ENCODE peak calls at places on chromosomes 4 and X, in five cellular contexts. E is sigmoid colon, O is AG04450, Y is SJSA1, Z is HAP-1. M is an unnamed sample.

GRCh38 chr4:159520074-159520473 is 417.2 kb downstream of the RAPGEF2 start:
- DNase-seq in E (no peak), O (no peak), Y (no peak), Z (no peak), M (no peak)

GRCh38 chr4:168325591-168325990 is 7.0 kb upstream of the DDX60 start:
- DNase-seq in E (no peak), O (no peak), Y (no peak), Z (no peak), M (no peak)

GRCh38 chrX:131735127-131735526 is 191.3 kb downstream of the OR13H1 start:
- DNase-seq in E (no peak), O (no peak), Y (no peak), Z (no peak), M (no peak)

GRCh38 chr4:128385683-128386304 is 98.2 kb upstream of the PGRMC2 start:
- DNase-seq in E (no peak), O (no peak), Y (peak; percentile 68), Z (no peak), M (peak; percentile 26)

GRCh38 chr4:83605744-83606172 is 69.8 kb downstream of the GPAT3 start:
- DNase-seq in E (no peak), O (no peak), Y (no peak), Z (no peak), M (no peak)

GRCh38 chr4:119103263-119103662 is 32.4 kb upstream of the MYOZ2 start:
- DNase-seq in E (peak; percentile 72), O (peak; percentile 94), Y (peak; percentile 71), Z (no peak), M (no peak)

GRCh38 chr4:118396881-118397666 is 44.3 kb upstream of the PRSS12 start:
- DNase-seq in E (no peak), O (no peak), Y (no peak), Z (peak; percentile 62), M (no peak)

GRCh38 chr4:121876070-121876469 is 5.8 kb upstream of the BBS7 start:
- DNase-seq in E (no peak), O (no peak), Y (no peak), Z (no peak), M (no peak)

GRCh38 chr4:154254999-154255398 is 236.6 kb downstream of the DCHS2 start:
- DNase-seq in E (no peak), O (no peak), Y (no peak), Z (no peak), M (peak; percentile 1)

GRCh38 chr4:154959756-154960155 is 178.7 kb downstream of the RBM46 start:
- DNase-seq in E (no peak), O (no peak), Y (no peak), Z (no peak), M (no peak)

GRCh38 chr4:147813107-147813773 is 81.4 kb downstream of the ARHGAP10 start:
- DNase-seq in E (no peak), O (no peak), Y (no peak), Z (no peak), M (no peak)

GRCh38 chr4:4398430-4398829 is 11.5 kb downstream of the NSG1 start:
- DNase-seq in E (no peak), O (no peak), Y (no peak), Z (no peak), M (no peak)
- H3K27me3 ChIP-seq in E (no peaks in the 10 kb centered on the region), O (peaks cover 35% of the 10 kb centered on the region), Y (peaks cover 63% of the 10 kb centered on the region), Z (no peaks in the 10 kb centered on the region), M (no peaks in the 10 kb centered on the region)

GRCh38 chrX:46587158-46587557 is 13.6 kb downstream of the CHST7 start:
- DNase-seq in E (no peak), O (no peak), Y (peak; percentile 57), Z (peak; percentile 25), M (no peak)
- H3K4me3 ChIP-seq in E (no peak overlapping the region), O (no peak overlapping the region), Y (no peak overlapping the region), Z (no peak overlapping the region), M (no peak overlapping the region)

DNA sequence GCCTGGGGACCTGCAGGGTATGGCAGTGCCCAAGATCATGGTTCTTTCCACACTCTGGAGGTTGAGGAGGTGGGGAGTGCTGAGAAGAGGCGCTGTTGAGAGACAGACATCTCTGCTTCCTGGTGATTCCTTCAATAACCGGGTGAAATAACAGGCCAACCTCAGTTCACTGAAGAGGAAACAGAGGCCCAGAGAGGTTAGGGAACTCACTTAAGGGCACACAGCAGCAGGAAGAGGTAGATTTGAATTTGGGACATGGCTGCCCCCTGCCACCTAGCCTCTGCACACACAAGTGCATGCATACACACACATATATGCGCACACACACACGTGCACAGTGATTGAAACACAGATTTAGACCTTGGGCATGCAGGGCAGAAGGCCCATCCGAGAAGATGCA is 24.9 kb upstream of the HMX1 start:
- DNase-seq in E (no peak), O (no peak), Y (no peak), Z (no peak), M (no peak)
- H3K27me3 ChIP-seq in E (peaks cover 31% of the 10 kb centered on the region), O (peaks cover 36% of the 10 kb centered on the region), Y (peaks cover 6% of the 10 kb centered on the region), Z (peaks cover 34% of the 10 kb centered on the region), M (peaks cover 36% of the 10 kb centered on the region)

GRCh38 chr4:1249148-1249730 is 309 bp upstream of the CTBP1 start:
- DNase-seq in E (peak; percentile 93), O (no peak), Y (peak; percentile 70), Z (peak; percentile 86), M (peak; percentile 87)

GRCh38 chr4:1247811-1248261 is 1.1 kb downstream of the CTBP1 start:
- DNase-seq in E (peak; percentile 71), O (no peak), Y (no peak), Z (no peak), M (no peak)

GRCh38 chr4:1249731-1250526 is 999 bp upstream of the CTBP1 start:
- DNase-seq in E (peak; percentile 82), O (no peak), Y (no peak), Z (peak; percentile 22), M (peak; percentile 59)

GRCh38 chr4:1246901-1247810 is 1.8 kb downstream of the CTBP1 start:
- DNase-seq in E (peak; percentile 66), O (no peak), Y (no peak), Z (peak; percentile 19), M (peak; percentile 44)

DNA sequence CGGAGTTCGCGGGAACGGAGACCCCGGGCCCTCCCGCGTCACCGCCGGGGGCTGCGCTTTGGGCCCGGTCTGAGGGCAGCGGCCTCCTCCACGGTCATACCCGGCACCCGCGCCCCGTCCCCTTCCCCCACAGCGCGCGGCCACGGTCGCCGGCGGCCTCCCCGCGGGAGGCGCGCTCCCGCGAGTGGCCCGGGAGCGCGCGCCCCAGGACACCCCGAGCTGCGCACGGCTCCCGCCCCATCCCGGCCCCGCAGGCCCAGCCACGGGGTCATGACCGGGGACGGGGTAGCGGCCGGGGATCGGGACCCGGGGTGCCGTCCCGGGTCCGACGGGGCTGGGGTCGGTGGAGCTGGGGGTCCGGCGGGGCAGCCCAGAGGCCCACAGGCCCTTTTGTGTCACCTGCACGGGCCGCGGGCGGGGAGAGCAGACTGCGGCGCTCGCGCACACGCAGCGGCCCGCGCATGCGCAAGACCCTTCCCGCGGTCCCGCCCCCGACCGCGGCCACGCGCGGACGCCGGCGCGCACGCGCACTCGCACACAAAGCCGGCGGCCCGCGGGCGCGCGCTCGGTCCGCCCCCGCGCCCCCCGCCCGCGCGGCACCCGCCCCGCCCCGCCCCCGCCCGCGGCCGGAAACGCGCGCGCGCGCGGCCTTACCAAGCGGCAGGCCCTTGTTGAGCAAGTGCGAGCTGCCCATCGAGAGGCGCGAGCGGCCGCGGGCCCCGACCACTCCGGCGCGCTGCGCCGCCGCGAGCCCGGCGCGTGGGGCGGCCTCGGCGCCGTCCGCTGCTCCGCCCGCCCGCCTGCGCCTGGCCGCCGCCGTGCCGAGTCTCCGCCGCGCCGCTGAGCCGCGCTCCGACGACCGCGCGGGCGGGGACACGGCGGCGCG is at the start of gene CTBP1:
- DNase-seq in E (peak; percentile 90), O (peak; percentile 45), Y (peak; percentile 59), Z (peak; percentile 78), M (peak; percentile 72)
- H3K4me3 ChIP-seq in E (peak within 1 kb of the TSS; percentile 98), O (peak within 1 kb of the TSS; percentile 72), Y (peak within 1 kb of the TSS; percentile 91), Z (peak within 1 kb of the TSS; percentile 76), M (peak within 1 kb of the TSS; percentile 88)

GRCh38 chr4:13541720-13542576 is 2.4 kb downstream of the NKX3-2 start:
- DNase-seq in E (peak; percentile 78), O (no peak), Y (no peak), Z (no peak), M (no peak)

GRCh38 chr4:13539721-13540445 is 4.4 kb downstream of the NKX3-2 start:
- DNase-seq in E (peak; percentile 67), O (no peak), Y (no peak), Z (no peak), M (no peak)

GRCh38 chr4:13540446-13541175 is 3.7 kb downstream of the NKX3-2 start:
- DNase-seq in E (peak; percentile 45), O (no peak), Y (no peak), Z (no peak), M (no peak)

GRCh38 chr4:13542577-13543042 is 1.7 kb downstream of the NKX3-2 start:
- DNase-seq in E (peak; percentile 69), O (no peak), Y (no peak), Z (no peak), M (no peak)

DNA sequence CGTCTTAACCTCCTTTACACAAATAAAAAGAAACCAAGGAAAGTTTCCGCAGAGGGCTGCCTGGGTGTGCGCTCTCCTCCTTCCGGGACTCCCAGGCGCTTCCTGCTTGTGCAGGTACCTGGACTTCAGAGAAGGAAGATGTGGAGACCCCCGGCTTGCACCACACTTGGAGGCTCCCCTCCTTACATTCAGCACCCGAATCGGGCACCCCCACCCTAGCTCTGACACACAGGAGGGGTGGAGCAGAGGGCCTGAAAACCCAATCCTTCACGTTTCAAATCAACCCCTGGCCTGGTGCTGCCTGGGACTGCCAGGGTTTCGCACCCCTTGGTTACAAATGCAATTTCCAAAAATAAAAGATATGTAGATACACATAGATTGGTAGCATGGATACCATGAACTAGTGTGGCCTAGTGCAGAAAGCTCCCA is 3.1 kb downstream of the NKX3-2 start:
- DNase-seq in E (peak; percentile 62), O (no peak), Y (no peak), Z (no peak), M (no peak)
- H3K27me3 ChIP-seq in E (no peaks in the 10 kb centered on the region), O (peaks cover 90% of the 10 kb centered on the region), Y (no peaks in the 10 kb centered on the region), Z (no peaks in the 10 kb centered on the region), M (no peaks in the 10 kb centered on the region)

DNA sequence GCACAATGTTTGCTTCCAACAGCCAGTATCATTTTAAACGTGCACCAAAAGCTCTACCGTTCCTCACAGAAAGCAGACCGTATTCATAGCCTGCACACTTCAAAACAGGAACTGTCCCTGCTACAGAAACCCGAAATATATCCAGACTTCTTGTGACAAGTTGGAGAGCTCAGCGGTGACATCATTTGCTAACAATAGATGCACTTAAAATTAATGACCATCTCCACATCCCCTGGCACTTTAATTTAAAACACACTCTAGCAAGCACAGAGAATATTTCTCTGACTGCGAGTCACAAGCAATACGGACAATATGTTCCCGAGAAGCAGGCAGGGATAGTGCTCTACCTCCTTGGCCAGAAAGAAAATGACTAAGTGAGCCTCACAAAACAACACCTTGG is 2.5 kb downstream of the NYX start:
- DNase-seq in E (no peak), O (no peak), Y (no peak), Z (no peak), M (no peak)
- H3K4me3 ChIP-seq in E (peak overlapping the region; percentile 20), O (no peak overlapping the region), Y (no peak overlapping the region), Z (no peak overlapping the region), M (no peak overlapping the region)

M was measured in SJCRH30.